ENCODE peak calls at places on chromosomes 12 and 14, in five cellular contexts. Y is tibial artery, L is psoas muscle, T is heart left ventricle, C is brain microvascular endothelial cell. G is an unnamed sample. For H3K36me3, the result is how much of the 10 kb centered on the place peaks cover.

GRCh38 chr14:59020382-59020781 is 168.1 kb upstream of the DAAM1 start:
- DNase-seq in T (no peak), L (no peak), Y (no peak), C (peak), G (no peak)

GRCh38 chr12:41661141-41661540 is 473.0 kb downstream of the PDZRN4 start:
- DNase-seq in C (no peak), Y (no peak), T (no peak), L (no peak), G (no peak)

GRCh38 chr14:56390859-56391258 is 188.7 kb upstream of the TMEM260 start:
- DNase-seq in T (no peak), Y (no peak), C (no peak), L (no peak), G (no peak)

GRCh38 chr14:99132821-99133562 is 139.0 kb downstream of the BCL11B start:
- DNase-seq in L (no peak), T (peak), C (no peak), Y (peak), G (no peak)

GRCh38 chr14:49972840-49973239 is 80.0 kb downstream of the ARF6 start:
- DNase-seq in T (no peak), Y (peak), L (no peak), C (peak), G (peak)

GRCh38 chr14:103495854-103496253 is 26.8 kb downstream of the CKB start:
- DNase-seq in C (no peak), T (no peak), Y (no peak), L (no peak), G (no peak)

GRCh38 chr14:77752799-77753516 is 8.0 kb downstream of the SNW1 start:
- DNase-seq in T (no peak), C (no peak), L (no peak), Y (no peak), G (no peak)

GRCh38 chr14:87066221-87066817 is 926.7 kb downstream of the GALC start:
- DNase-seq in C (no peak), L (no peak), T (no peak), Y (no peak), G (no peak)

GRCh38 chr14:63432228-63432627 is 110.9 kb downstream of the PPP2R5E start:
- DNase-seq in L (no peak), C (no peak), Y (no peak), T (no peak), G (no peak)

GRCh38 chr14:22843123-22843925 is 6.9 kb downstream of the MMP14 start:
- DNase-seq in L (no peak), T (no peak), C (no peak), Y (no peak), G (no peak)
- H3K36me3 ChIP-seq in L (under half), T (half or more), C (half or more), Y (half or more), G (under half)

GRCh38 chr12:67927231-67927630 is 62.0 kb upstream of the IFNG-AS1 start:
- DNase-seq in L (no peak), C (no peak), T (no peak), Y (no peak), G (no peak)

GRCh38 chr12:67927815-67928214 is 61.4 kb upstream of the IFNG-AS1 start:
- DNase-seq in Y (no peak), T (no peak), C (no peak), L (no peak), G (no peak)

GRCh38 chr12:67925551-67925950 is 63.7 kb upstream of the IFNG-AS1 start:
- DNase-seq in Y (no peak), T (no peak), L (no peak), C (no peak), G (no peak)

GRCh38 chr12:67925077-67925476 is 64.2 kb upstream of the IFNG-AS1 start:
- DNase-seq in L (no peak), T (no peak), C (no peak), Y (no peak), G (no peak)

GRCh38 chr12:67926063-67926462 is 63.2 kb upstream of the IFNG-AS1 start:
- DNase-seq in L (no peak), T (no peak), C (no peak), Y (no peak), G (no peak)
- TF ChIP-seq CTCF in L (no peak), T (no peak), C (no peak), Y (no peak), G (no peak)

GRCh38 chr14:61774861-61775260 is 12.6 kb downstream of the SNAPC1 start:
- DNase-seq in Y (no peak), L (no peak), C (no peak), T (no peak), G (no peak)

DNA sequence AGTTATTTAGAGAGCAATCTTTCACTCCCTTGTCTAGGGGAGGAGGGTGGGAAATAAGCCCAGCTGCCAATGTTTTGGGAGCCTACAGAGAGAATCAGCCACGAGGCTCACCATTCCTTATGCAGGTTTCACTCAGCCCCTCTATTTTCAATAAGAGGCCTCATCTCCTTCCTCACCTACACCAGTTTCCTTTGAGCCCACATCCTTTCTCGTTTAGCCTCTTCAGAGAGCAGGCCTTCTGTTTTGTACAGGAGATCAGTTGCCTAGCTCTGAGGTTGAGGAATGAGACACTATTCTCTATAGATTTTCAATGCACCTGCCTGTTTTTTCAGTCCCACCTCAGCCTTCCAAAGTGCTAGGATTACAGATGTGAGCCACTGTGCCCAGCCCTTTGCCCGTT is 17.9 kb downstream of the SNAPC1 start:
- DNase-seq in Y (no peak), T (no peak), C (no peak), L (no peak), G (no peak)
- H3K36me3 ChIP-seq in Y (half or more), T (half or more), C (half or more), L (half or more), G (under half)

DNA sequence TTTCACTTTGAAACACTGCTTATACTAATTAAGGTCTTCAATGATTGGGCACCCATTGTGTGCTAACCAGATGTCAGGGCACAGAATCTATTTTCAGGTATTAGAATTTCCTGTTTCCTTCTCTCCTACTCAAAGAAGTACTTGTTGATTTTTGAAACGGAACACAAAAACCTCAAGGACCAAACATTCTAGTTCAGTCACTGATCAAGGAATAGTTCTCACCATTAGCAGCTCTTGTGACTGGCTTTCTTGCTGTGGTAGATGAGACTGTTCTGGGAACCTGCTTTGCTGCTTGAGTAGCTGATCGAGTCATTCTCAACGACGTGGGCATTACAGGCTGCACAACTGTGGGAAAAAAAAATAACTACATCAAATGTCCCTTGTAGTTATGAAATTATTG is 11.0 kb downstream of the DLGAP5 start:
- DNase-seq in Y (no peak), L (no peak), T (no peak), C (peak), G (no peak)
- TF ChIP-seq CTCF in Y (no peak), L (no peak), T (no peak), C (no peak), G (no peak)

GRCh38 chr12:50458606-50459005 is 46.2 kb upstream of the DIP2B start:
- DNase-seq in C (no peak), Y (no peak), L (no peak), T (no peak), G (no peak)
- H3K36me3 ChIP-seq in C (under half), Y (half or more), L (half or more), T (half or more), G (under half)

GRCh38 chr12:31368666-31369361 is 42.9 kb upstream of the SINHCAF start:
- DNase-seq in Y (no peak), T (no peak), L (no peak), C (no peak), G (no peak)
- TF ChIP-seq CTCF in Y (no peak), T (no peak), L (no peak), C (no peak), G (no peak)